ENCODE peak calls at places on chromosomes 5 and 9, in five cellular contexts. E, U, G, Q and J are unnamed samples.

GRCh38 chr5:123164019-123164418 is 75.0 kb downstream of the PRDM6 start:
- DNase-seq in E (no peak), U (no peak), G (no peak), Q (no peak), J (no peak)

GRCh38 chr5:50667653-50668403 is 1.4 kb downstream of the PARP8 start:
- DNase-seq in E (peak), U (peak), G (no peak), Q (peak), J (peak)

GRCh38 chr5:72402381-72402890 is 82.3 kb downstream of the PTCD2 start:
- DNase-seq in E (no peak), U (no peak), G (no peak), Q (no peak), J (no peak)

GRCh38 chr5:150295172-150295611 is 5.6 kb upstream of the CAMK2A start:
- DNase-seq in E (no peak), U (no peak), G (peak), Q (no peak), J (no peak)

GRCh38 chr9:126569036-126569435 is 44.7 kb upstream of the LMX1B start:
- DNase-seq in E (no peak), U (no peak), G (no peak), Q (no peak), J (no peak)

GRCh38 chr9:99025616-99026270 is 79.2 kb upstream of the TGFBR1 start:
- DNase-seq in E (no peak), U (no peak), G (no peak), Q (no peak), J (no peak)

GRCh38 chr9:95821999-95822398 is 53.5 kb upstream of the ERCC6L2 start:
- DNase-seq in E (no peak), U (no peak), G (no peak), Q (no peak), J (no peak)

GRCh38 chr5:103217101-103217500 is 41.5 kb upstream of the MACIR start:
- DNase-seq in E (no peak), U (no peak), G (no peak), Q (no peak), J (no peak)

GRCh38 chr5:44664711-44665100 is 144.0 kb upstream of the MRPS30 start:
- DNase-seq in E (no peak), U (no peak), G (no peak), Q (no peak), J (no peak)

GRCh38 chr5:72021651-72022357 is 85.5 kb upstream of the MAP1B start:
- DNase-seq in E (no peak), U (no peak), G (peak), Q (no peak), J (no peak)

GRCh38 chr5:143564417-143564816 is 160.9 kb upstream of the NR3C1 start:
- DNase-seq in E (no peak), U (no peak), G (no peak), Q (no peak), J (no peak)

GRCh38 chr9:110007477-110008270 is 200.3 kb downstream of the C9orf152 start:
- DNase-seq in E (no peak), U (no peak), G (no peak), Q (no peak), J (no peak)

GRCh38 chr5:1094670-1095190 is 17.1 kb downstream of the SLC12A7 start:
- DNase-seq in E (no peak), U (no peak), G (no peak), Q (no peak), J (no peak)

GRCh38 chr9:36345103-36345846 is 54.8 kb downstream of the RNF38 start:
- DNase-seq in E (no peak), U (no peak), G (no peak), Q (no peak), J (no peak)

GRCh38 chr5:103427326-103427725 is 135.3 kb downstream of the NUDT12 start:
- DNase-seq in E (no peak), U (no peak), G (no peak), Q (no peak), J (no peak)

GRCh38 chr9:128249558-128249913 is 26.3 kb downstream of the GOLGA2 start:
- DNase-seq in E (no peak), U (no peak), G (no peak), Q (no peak), J (no peak)

GRCh38 chr9:88791105-88791805 is 200.0 kb upstream of the S1PR3 start:
- DNase-seq in E (no peak), U (no peak), G (no peak), Q (no peak), J (no peak)

GRCh38 chr9:38036359-38037084 is 32.5 kb downstream of the SHB start:
- DNase-seq in E (no peak), U (no peak), G (no peak), Q (no peak), J (no peak)

GRCh38 chr9:81193362-81194339 is 495.7 kb downstream of the TLE1 start:
- DNase-seq in E (no peak), U (no peak), G (no peak), Q (no peak), J (no peak)

GRCh38 chr5:59799668-59800374 is 93.7 kb downstream of the PDE4D start:
- DNase-seq in E (peak), U (no peak), G (peak), Q (no peak), J (peak)

GRCh38 chr9:250039-250438 is 35.4 kb downstream of the DOCK8 start:
- DNase-seq in E (no peak), U (no peak), G (no peak), Q (no peak), J (no peak)

GRCh38 chr9:136654820-136655219 is 7.9 kb upstream of the EGFL7 start:
- DNase-seq in E (no peak), U (no peak), G (no peak), Q (no peak), J (no peak)

GRCh38 chr9:33233659-33234335 is 6.2 kb upstream of the SPINK4 start:
- DNase-seq in E (peak), U (no peak), G (peak), Q (no peak), J (no peak)

GRCh38 chr9:134706522-134706921 is 64.9 kb downstream of the COL5A1 start:
- DNase-seq in E (no peak), U (no peak), G (no peak), Q (no peak), J (no peak)

GRCh38 chr9:92807757-92808725 is 43.4 kb upstream of the BICD2 start:
- DNase-seq in E (peak), U (no peak), G (peak), Q (peak), J (no peak)

GRCh38 chr5:141637693-141638419 is 1.1 kb downstream of the RELL2 start:
- DNase-seq in E (no peak), U (peak), G (no peak), Q (peak), J (peak)

GRCh38 chr5:150647275-150648251 is 7.1 kb downstream of the SYNPO start:
- DNase-seq in E (no peak), U (no peak), G (no peak), Q (no peak), J (no peak)

GRCh38 chr5:173010547-173011464 is 27.2 kb downstream of the ATP6V0E1 start:
- DNase-seq in E (no peak), U (no peak), G (no peak), Q (no peak), J (no peak)

GRCh38 chr9:84966876-84967830 is 297.6 kb downstream of the NTRK2 start:
- DNase-seq in E (no peak), U (no peak), G (no peak), Q (no peak), J (no peak)

GRCh38 chr5:177403826-177404640 is 3.6 kb upstream of the PFN3 start:
- DNase-seq in E (peak), U (peak), G (peak), Q (peak), J (peak)

GRCh38 chr5:72433520-72433919 is 73.7 kb downstream of the ZNF366 start:
- DNase-seq in E (no peak), U (no peak), G (no peak), Q (no peak), J (no peak)

GRCh38 chr5:60295423-60295822 is 401.9 kb upstream of the PDE4D start:
- DNase-seq in E (no peak), U (no peak), G (no peak), Q (no peak), J (no peak)

GRCh38 chr9:87546704-87547103 is 49.0 kb downstream of the DAPK1 start:
- DNase-seq in E (no peak), U (no peak), G (no peak), Q (no peak), J (no peak)

GRCh38 chr9:121743441-121744001 is 92.1 kb downstream of the DAB2IP start:
- DNase-seq in E (peak), U (no peak), G (peak), Q (no peak), J (no peak)

GRCh38 chr9:130912932-130913598 is 16.5 kb upstream of the QRFP start:
- DNase-seq in E (no peak), U (no peak), G (no peak), Q (no peak), J (no peak)